ENCODE peak calls at places on chromosomes 2 and 18, in eight cellular contexts. U, Y, H, Z, M, W, A and P are unnamed samples.

GRCh38 chr2:149389506-149390167 is 59.2 kb downstream of the LYPD6 start:
- DNase-seq in Y (no peak), H (no peak), W (no peak), M (no peak), U (no peak), Z (no peak), A (no peak), P (no peak)

GRCh38 chr18:7737483-7737882 is 170.4 kb downstream of the PTPRM start:
- DNase-seq in Z (no peak), Y (no peak), A (no peak), M (no peak), U (no peak), H (no peak), W (peak), P (no peak)

GRCh38 chr2:174729797-174730529 is 34.3 kb downstream of the CHRNA1 start:
- DNase-seq in U (peak), W (peak), Z (no peak), A (peak), Y (no peak), M (no peak), H (no peak), P (no peak)

GRCh38 chr2:73291461-73292315 is 1.7 kb downstream of the EGR4 start:
- DNase-seq in M (peak), A (no peak), Y (peak), W (no peak), H (peak), Z (no peak), U (no peak), P (peak)

GRCh38 chr2:237627463-237628321 is at the start of gene LRRFIP1:
- DNase-seq in A (no peak), U (no peak), M (no peak), Y (peak), W (peak), H (no peak), Z (no peak), P (no peak)

GRCh38 chr18:10047237-10047636 is 133.4 kb downstream of the VAPA start:
- DNase-seq in W (peak), A (no peak), M (no peak), U (peak), Y (no peak), Z (peak), H (no peak), P (no peak)

GRCh38 chr18:79245517-79246001 is 150.2 kb upstream of the NFATC1 start:
- DNase-seq in W (no peak), U (no peak), A (no peak), Y (no peak), M (peak), Z (no peak), H (no peak), P (no peak)

GRCh38 chr2:200677721-200678532 is 92.1 kb downstream of the AOX1 start:
- DNase-seq in H (no peak), Y (no peak), U (peak), M (no peak), A (no peak), Z (peak), W (peak), P (no peak)

GRCh38 chr2:233443511-233444183 is 89.4 kb downstream of the DGKD start:
- DNase-seq in M (peak), W (peak), A (peak), H (peak), Y (peak), Z (peak), U (peak), P (peak)

GRCh38 chr2:45664635-45665269 is 13.3 kb downstream of the PRKCE start:
- DNase-seq in H (no peak), Z (no peak), M (no peak), A (no peak), Y (no peak), U (no peak), W (no peak), P (no peak)

GRCh38 chr18:61901334-61901986 is 8.7 kb upstream of the RNF152 start:
- DNase-seq in Z (no peak), U (peak), Y (no peak), W (peak), M (peak), A (peak), H (peak), P (no peak)

GRCh38 chr2:105344704-105345345 is 7.5 kb downstream of the C2orf49 start:
- DNase-seq in W (no peak), U (peak), Y (no peak), H (no peak), Z (peak), M (peak), A (no peak), P (no peak)

GRCh38 chr2:75241696-75242095 is 42.4 kb upstream of the TACR1 start:
- DNase-seq in U (no peak), Y (no peak), M (no peak), A (no peak), Z (peak), W (peak), H (no peak), P (no peak)

GRCh38 chr2:189465478-189465877 is 24.2 kb downstream of the WDR75 start:
- DNase-seq in W (no peak), M (no peak), U (no peak), Z (no peak), H (no peak), A (no peak), Y (no peak), P (no peak)

GRCh38 chr2:101486258-101486701 is 11.4 kb upstream of the RFX8 start:
- DNase-seq in Y (no peak), Z (no peak), M (no peak), U (no peak), W (no peak), H (no peak), A (peak), P (no peak)

GRCh38 chr2:204495381-204495780 is 49.9 kb upstream of the PARD3B start:
- DNase-seq in Z (no peak), A (no peak), U (no peak), W (no peak), M (no peak), H (no peak), Y (no peak), P (no peak)

GRCh38 chr18:41938445-41938844 is 16.6 kb upstream of the PIK3C3 start:
- DNase-seq in Y (no peak), M (no peak), U (peak), A (no peak), W (peak), H (no peak), Z (peak), P (no peak)

GRCh38 chr18:78208052-78208451 is 771.6 kb upstream of the SALL3 start:
- DNase-seq in M (no peak), Y (no peak), A (no peak), U (no peak), Z (no peak), W (no peak), H (no peak), P (no peak)

GRCh38 chr2:20381457-20381856 is 30.8 kb upstream of the PUM2 start:
- DNase-seq in Y (no peak), H (no peak), A (no peak), U (peak), M (peak), W (peak), Z (peak), P (no peak)

GRCh38 chr2:240203031-240203841 is 62.8 kb upstream of the OTOS start:
- DNase-seq in Y (no peak), U (no peak), W (no peak), Z (no peak), H (no peak), A (no peak), M (no peak), P (no peak)

GRCh38 chr2:112121682-112122254 is 16.4 kb upstream of the FBLN7 start:
- DNase-seq in Z (peak), U (peak), Y (no peak), H (peak), A (peak), M (peak), W (peak), P (no peak)

GRCh38 chr2:99481527-99481926 is 8.3 kb downstream of the REV1 start:
- DNase-seq in H (no peak), M (no peak), Z (no peak), U (no peak), W (no peak), Y (no peak), A (no peak), P (no peak)

GRCh38 chr2:3076848-3077735 is 300.5 kb downstream of the EIPR1 start:
- DNase-seq in Y (no peak), A (no peak), M (no peak), U (no peak), W (no peak), Z (no peak), H (no peak), P (no peak)

GRCh38 chr2:232575404-232575746 is 24.9 kb downstream of the EIF4E2 start:
- DNase-seq in W (no peak), M (no peak), U (no peak), Y (no peak), Z (no peak), A (no peak), H (no peak), P (no peak)

GRCh38 chr2:69685321-69686048 is 41.9 kb upstream of the AAK1 start:
- DNase-seq in A (no peak), H (no peak), M (no peak), Z (peak), U (no peak), W (peak), Y (peak), P (no peak)